ENCODE peak calls at places on chromosomes 12 and 14, in ten cellular contexts. L is NCI-H1694 treated with DMSO at 0.1 percent for 48 hours; O is left kidney; C is CD4-positive, alpha-beta T cell; I is activated gamma-delta T cell treated with Interleukin-2 at 50 U/mL for 16 hours; B is activated T-cell treated with anti-CD3 and anti-CD28 coated beads, Interleukin-2, amount 50 U/mL, for 72 hours; U is progenitor cell of endocrine pancreas; Z is stimulated activated CD4-positive, alpha-beta T cell treated with anti-CD3 and anti-CD28 coated beads, Interleukin-12 subunit alpha, Interleukin-12 subunit beta, amount 100 ng/mL, for 4 hours; A is mucosa of gallbladder; X is erythroblast. Y is an unnamed sample.

GRCh38 chr12:92193063-92193462 is 47.4 kb upstream of the BTG1 start:
- DNase-seq in C (no peak), U (no peak), Z (no peak), L (no peak), I (no peak), B (no peak), O (peak; percentile 38), A (no peak), X (no peak), Y (no peak)

GRCh38 chr12:79547735-79548347 is 142.9 kb downstream of the PAWR start:
- DNase-seq in L (peak; percentile 14), A (peak; percentile 50), Z (no peak), C (no peak), B (peak; percentile 4), I (no peak), O (peak; percentile 81), X (peak; percentile 51), U (no peak), Y (peak; percentile 87)

GRCh38 chr12:57242329-57242690 is 8.7 kb downstream of the STAC3 start:
- DNase-seq in A (no peak), U (no peak), L (peak; percentile 84), Z (no peak), X (no peak), B (no peak), I (no peak), O (no peak), C (no peak), Y (no peak)

GRCh38 chr12:16150290-16150689 is 127.2 kb downstream of the SLC15A5 start:
- DNase-seq in I (no peak), C (no peak), Z (no peak), X (no peak), L (no peak), O (peak; percentile 2), U (no peak), A (no peak), B (no peak), Y (no peak)

GRCh38 chr12:116880817-116881324 is 370 bp downstream of the HRK start:
- DNase-seq in A (no peak), Z (peak; percentile 25), I (peak; percentile 11), X (peak; percentile 40), L (peak; percentile 24), U (peak; percentile 61), O (peak; percentile 88), B (peak; percentile 47), C (no peak), Y (no peak)

GRCh38 chr12:117069926-117070900 is 29.0 kb downstream of the TESC start:
- DNase-seq in L (no peak), X (no peak), U (no peak), O (no peak), I (no peak), Z (no peak), C (no peak), A (no peak), B (no peak), Y (no peak)

GRCh38 chr14:67557118-67557517 is 24.0 kb downstream of the PLEKHH1 start:
- DNase-seq in B (no peak), U (no peak), O (no peak), I (no peak), L (no peak), X (no peak), A (no peak), Z (no peak), C (no peak), Y (peak; percentile 22)

GRCh38 chr12:109836916-109837315 is 3.7 kb upstream of the TRPV4 start:
- DNase-seq in C (no peak), O (no peak), I (no peak), X (no peak), A (no peak), L (no peak), U (no peak), Z (no peak), B (no peak), Y (peak; percentile 59)

GRCh38 chr14:20614038-20614840 is 23.1 kb upstream of the RNASE12 start:
- DNase-seq in C (no peak), A (no peak), L (no peak), Z (no peak), X (no peak), U (no peak), I (no peak), B (no peak), O (no peak), Y (peak; percentile 51)

GRCh38 chr12:1505151-1505450 is 89.3 kb downstream of the FBXL14 start:
- DNase-seq in U (no peak), B (no peak), L (no peak), O (no peak), A (no peak), C (no peak), X (no peak), Z (no peak), I (no peak), Y (no peak)

GRCh38 chr14:99930420-99931274 is 134.6 kb upstream of the EVL start:
- DNase-seq in L (peak; percentile 57), I (no peak), B (peak; percentile 80), Z (no peak), U (no peak), A (no peak), X (peak; percentile 54), O (no peak), C (no peak), Y (peak; percentile 30)

GRCh38 chr14:94045563-94046345 is 19.6 kb downstream of the OTUB2 start:
- DNase-seq in B (no peak), O (peak; percentile 33), I (no peak), U (no peak), X (no peak), C (no peak), L (no peak), Z (no peak), A (no peak), Y (no peak)

GRCh38 chr14:85401396-85401795 is 128.5 kb upstream of the FLRT2 start:
- DNase-seq in L (no peak), B (no peak), U (no peak), Z (no peak), A (no peak), C (no peak), I (no peak), O (no peak), X (no peak), Y (no peak)

GRCh38 chr14:68655961-68656360 is 136.9 kb downstream of the ZFP36L1 start:
- DNase-seq in I (no peak), X (no peak), O (peak; percentile 82), Z (no peak), B (no peak), A (no peak), C (no peak), U (no peak), L (no peak), Y (no peak)

GRCh38 chr12:65156366-65156831 is 13.0 kb upstream of the LEMD3 start:
- DNase-seq in L (no peak), Z (no peak), B (no peak), U (no peak), C (no peak), I (no peak), O (no peak), X (peak; percentile 8), A (no peak), Y (peak; percentile 19)

GRCh38 chr12:101877816-101878811 is 734 bp downstream of the DRAM1 start:
- DNase-seq in O (peak; percentile 62), A (no peak), I (peak; percentile 6), B (no peak), U (peak; percentile 13), X (peak; percentile 83), L (no peak), Z (no peak), C (no peak), Y (peak; percentile 32)

GRCh38 chr12:104485651-104486341 is 29.0 kb downstream of the CHST11 start:
- DNase-seq in Z (no peak), C (peak; percentile 40), L (no peak), B (peak; percentile 35), U (no peak), I (peak; percentile 55), A (no peak), O (no peak), X (peak; percentile 55), Y (no peak)

GRCh38 chr14:51283402-51283825 is 43.4 kb downstream of the TMX1 start:
- DNase-seq in C (no peak), O (peak; percentile 93), Z (no peak), I (no peak), X (peak; percentile 62), A (no peak), L (peak; percentile 97), U (no peak), B (no peak), Y (peak; percentile 97)

GRCh38 chr12:54217774-54218221 is 29.0 kb upstream of the SMUG1 start:
- DNase-seq in A (no peak), I (no peak), X (peak; percentile 37), U (no peak), L (no peak), C (no peak), B (no peak), O (peak; percentile 92), Z (no peak), Y (peak; percentile 24)

GRCh38 chr14:22657861-22658260 is 13.7 kb upstream of the OR6J1 start:
- DNase-seq in B (no peak), U (no peak), L (no peak), A (peak; percentile 29), Z (no peak), O (peak; percentile 12), C (no peak), I (no peak), X (peak; percentile 33), Y (peak; percentile 84)

GRCh38 chr14:22131749-22132476 is 457.1 kb downstream of the DAD1 start:
- DNase-seq in L (no peak), C (no peak), B (peak; percentile 16), I (peak; percentile 11), Z (no peak), O (peak; percentile 13), U (no peak), A (no peak), X (peak; percentile 63), Y (no peak)

GRCh38 chr14:77253333-77254190 is 17.4 kb downstream of the NGB start:
- DNase-seq in U (no peak), B (no peak), O (no peak), C (no peak), L (no peak), A (no peak), X (no peak), Z (no peak), I (no peak), Y (no peak)

GRCh38 chr14:90551070-90551704 is 154.4 kb downstream of the CALM1 start:
- DNase-seq in L (no peak), B (no peak), C (no peak), U (no peak), X (no peak), Z (no peak), I (no peak), A (no peak), O (no peak), Y (peak; percentile 16)

GRCh38 chr14:102078840-102079699 is 7.8 kb downstream of the HSP90AA1 start:
- DNase-seq in C (no peak), U (no peak), A (no peak), Z (no peak), X (no peak), O (no peak), B (no peak), I (no peak), L (no peak), Y (no peak)

GRCh38 chr12:53952335-53952694 is 2.4 kb upstream of the HOXC12 start:
- DNase-seq in C (no peak), B (no peak), Z (no peak), I (no peak), A (no peak), U (no peak), X (no peak), L (no peak), O (peak; percentile 57), Y (no peak)

GRCh38 chr14:95327558-95328374 is 8.1 kb upstream of the CLMN start:
- DNase-seq in X (no peak), C (no peak), I (no peak), Z (no peak), U (no peak), O (no peak), A (no peak), B (no peak), L (no peak), Y (no peak)

GRCh38 chr14:95889236-95889979 is 12.8 kb downstream of the TUNAR start:
- DNase-seq in O (peak; percentile 20), Z (no peak), C (no peak), L (no peak), A (no peak), B (no peak), X (no peak), U (no peak), I (no peak), Y (no peak)

GRCh38 chr14:38989917-38990546 is 113.0 kb downstream of the SEC23A start:
- DNase-seq in A (no peak), B (no peak), C (no peak), O (no peak), I (no peak), L (no peak), X (no peak), Z (no peak), U (no peak), Y (no peak)